ENCODE peak calls at places on chromosomes 16 and 17, in nine cellular contexts. Y is left cardiac atrium, H is psoas muscle, A is naive B cell, Q is aorta, C is caudate nucleus, U is GM12892, G is NCI-H1930, P is AG08395. S is an unnamed sample.

GRCh38 chr17:78915872-78916632 is 9.1 kb downstream of the TIMP2 start:
- DNase-seq in Y (peak; percentile 82), H (peak; percentile 76), A (no peak), Q (no peak), C (no peak), U (no peak), G (no peak), P (peak; percentile 65), S (no peak)

GRCh38 chr17:32834104-32834503 is 42.8 kb downstream of the MYO1D start:
- DNase-seq in Y (no peak), H (no peak), A (no peak), Q (no peak), C (no peak), U (no peak), G (no peak), P (no peak), S (no peak)

GRCh38 chr16:85593503-85594195 is 19.5 kb upstream of the GSE1 start:
- DNase-seq in Y (no peak), H (no peak), A (no peak), Q (no peak), C (peak; percentile 11), U (no peak), G (no peak), P (no peak), S (no peak)

GRCh38 chr17:10130263-10130662 is 68.1 kb downstream of the GAS7 start:
- DNase-seq in Y (no peak), H (no peak), A (no peak), Q (no peak), C (no peak), U (no peak), G (no peak), P (no peak), S (no peak)

GRCh38 chr16:84890427-84890826 is 70.6 kb downstream of the CRISPLD2 start:
- DNase-seq in Y (no peak), H (peak; percentile 6), A (no peak), Q (no peak), C (peak; percentile 37), U (no peak), G (no peak), P (no peak), S (no peak)

GRCh38 chr16:3094289-3095027 is 4.6 kb downstream of the ZSCAN10 start:
- DNase-seq in Y (no peak), H (peak; percentile 19), A (peak; percentile 36), Q (no peak), C (no peak), U (no peak), G (no peak), P (peak; percentile 41), S (peak; percentile 85)

GRCh38 chr16:11409398-11409797 is 64.1 kb downstream of the RMI2 start:
- DNase-seq in Y (no peak), H (no peak), A (no peak), Q (no peak), C (no peak), U (no peak), G (no peak), P (no peak), S (no peak)

GRCh38 chr16:1045363-1046270 is 26.9 kb upstream of the SSTR5 start:
- DNase-seq in Y (no peak), H (no peak), A (no peak), Q (no peak), C (peak; percentile 63), U (no peak), G (no peak), P (no peak), S (no peak)

GRCh38 chr17:48609754-48610281 is 999 bp downstream of the HOXB7 start:
- DNase-seq in Y (no peak), H (no peak), A (no peak), Q (no peak), C (no peak), U (no peak), G (no peak), P (no peak), S (no peak)

GRCh38 chr17:75771334-75772281 is 6.6 kb upstream of the GALK1 start:
- DNase-seq in Y (no peak), H (no peak), A (no peak), Q (peak; percentile 49), C (no peak), U (no peak), G (no peak), P (no peak), S (no peak)

GRCh38 chr17:16446338-16446983 is 31.1 kb downstream of the TRPV2 start:
- DNase-seq in Y (no peak), H (no peak), A (no peak), Q (no peak), C (no peak), U (no peak), G (no peak), P (no peak), S (no peak)

GRCh38 chr16:57930533-57930932 is 40.4 kb downstream of the CNGB1 start:
- DNase-seq in Y (no peak), H (no peak), A (no peak), Q (no peak), C (no peak), U (no peak), G (no peak), P (no peak), S (no peak)

GRCh38 chr16:69199382-69199781 is 12.4 kb downstream of the SNTB2 start:
- DNase-seq in Y (no peak), H (peak; percentile 66), A (no peak), Q (no peak), C (no peak), U (no peak), G (no peak), P (peak; percentile 16), S (no peak)

GRCh38 chr16:83675136-83675535 is 132.6 kb upstream of the HSBP1 start:
- DNase-seq in Y (no peak), H (no peak), A (no peak), Q (no peak), C (no peak), U (no peak), G (no peak), P (no peak), S (no peak)

GRCh38 chr17:35920229-35920628 is 10.3 kb downstream of the RDM1 start:
- DNase-seq in Y (no peak), H (no peak), A (no peak), Q (no peak), C (no peak), U (no peak), G (no peak), P (no peak), S (no peak)

GRCh38 chr16:72749091-72749490 is 298.8 kb downstream of the ZFHX3 start:
- DNase-seq in Y (no peak), H (no peak), A (no peak), Q (no peak), C (no peak), U (no peak), G (no peak), P (no peak), S (no peak)

GRCh38 chr16:14249291-14250032 is 178.3 kb downstream of the MRTFB start:
- DNase-seq in Y (no peak), H (no peak), A (peak; percentile 37), Q (no peak), C (peak; percentile 12), U (peak; percentile 26), G (no peak), P (peak; percentile 56), S (peak; percentile 42)

GRCh38 chr17:18009609-18010420 is 29.2 kb downstream of the ATPAF2 start:
- DNase-seq in Y (no peak), H (no peak), A (no peak), Q (no peak), C (no peak), U (no peak), G (no peak), P (no peak), S (peak; percentile 76)

GRCh38 chr17:65057520-65058075 is 1.1 kb upstream of the GNA13 start:
- DNase-seq in Y (peak; percentile 58), H (peak; percentile 72), A (no peak), Q (no peak), C (no peak), U (no peak), G (no peak), P (no peak), S (no peak)

GRCh38 chr16:75343311-75343710 is 90.0 kb downstream of the CFDP1 start:
- DNase-seq in Y (no peak), H (no peak), A (no peak), Q (no peak), C (no peak), U (no peak), G (no peak), P (no peak), S (no peak)

GRCh38 chr17:63843387-63844292 is 1.2 kb upstream of the SMARCD2 start:
- DNase-seq in Y (peak; percentile 83), H (peak; percentile 74), A (peak; percentile 68), Q (peak; percentile 77), C (no peak), U (peak; percentile 44), G (no peak), P (peak; percentile 64), S (peak; percentile 61)

GRCh38 chr17:56785396-56785795 is 48.3 kb downstream of the C17orf67 start:
- DNase-seq in Y (no peak), H (no peak), A (no peak), Q (no peak), C (no peak), U (no peak), G (no peak), P (peak; percentile 12), S (no peak)

GRCh38 chr16:28910046-28911031 is 14.7 kb downstream of the RABEP2 start:
- DNase-seq in Y (no peak), H (peak; percentile 34), A (peak; percentile 31), Q (no peak), C (no peak), U (no peak), G (no peak), P (no peak), S (no peak)

GRCh38 chr17:33292184-33292980 is 713 bp downstream of the ASIC2 start:
- DNase-seq in Y (no peak), H (no peak), A (no peak), Q (peak; percentile 71), C (peak; percentile 27), U (peak; percentile 23), G (no peak), P (no peak), S (no peak)

GRCh38 chr17:39325528-39326240 is 75.7 kb downstream of the FBXL20 start:
- DNase-seq in Y (no peak), H (no peak), A (no peak), Q (no peak), C (no peak), U (no peak), G (no peak), P (no peak), S (no peak)

GRCh38 chr17:39628655-39629493 is 2.1 kb downstream of the PPP1R1B start:
- DNase-seq in Y (no peak), H (no peak), A (no peak), Q (no peak), C (no peak), U (no peak), G (no peak), P (no peak), S (no peak)

GRCh38 chr16:74140557-74140956 is 156.1 kb upstream of the PSMD7 start:
- DNase-seq in Y (no peak), H (no peak), A (no peak), Q (no peak), C (no peak), U (no peak), G (no peak), P (no peak), S (no peak)

GRCh38 chr17:82120148-82120547 is 22.1 kb upstream of the FASN start:
- DNase-seq in Y (no peak), H (no peak), A (no peak), Q (no peak), C (no peak), U (no peak), G (no peak), P (peak; percentile 32), S (peak; percentile 40)

GRCh38 chr16:50853329-50853728 is 111.4 kb downstream of the CYLD start:
- DNase-seq in Y (no peak), H (no peak), A (no peak), Q (no peak), C (no peak), U (no peak), G (no peak), P (no peak), S (no peak)

GRCh38 chr16:30747331-30747730 is 894 bp upstream of the PHKG2 start:
- DNase-seq in Y (no peak), H (no peak), A (no peak), Q (no peak), C (no peak), U (no peak), G (no peak), P (peak; percentile 45), S (no peak)

GRCh38 chr16:19595043-19595767 is 39.7 kb downstream of the VPS35L start:
- DNase-seq in Y (peak; percentile 76), H (no peak), A (no peak), Q (no peak), C (no peak), U (no peak), G (no peak), P (peak; percentile 50), S (no peak)

S was measured in erythroblast.